ENCODE peak calls at places on chromosome 10, in four cellular contexts. S is IMR-90, A is K562, Z is A549. I is an unnamed sample.

GRCh38 chr10:102133373-102134195 is 744 bp downstream of the PPRC1 start:
- DNase-seq in Z (peak), S (peak), A (peak), I (peak)

GRCh38 chr10:86350897-86351296 is 15.7 kb downstream of the GRID1 start:
- DNase-seq in S (no peak), A (no peak), Z (no peak), I (no peak)

GRCh38 chr10:116743266-116744064 is 1.1 kb upstream of the HSPA12A start:
- DNase-seq in A (no peak), Z (no peak), S (no peak), I (no peak)

GRCh38 chr10:23291551-23292334 is 52.9 kb downstream of the C10orf67 start:
- DNase-seq in A (no peak), Z (no peak), S (no peak), I (no peak)

GRCh38 chr10:94314913-94315545 is 47.7 kb downstream of the NOC3L start:
- DNase-seq in A (no peak), Z (no peak), S (peak), I (peak)

GRCh38 chr10:35855155-35855947 is 213.3 kb upstream of the FZD8 start:
- DNase-seq in Z (no peak), A (no peak), S (no peak), I (no peak)

GRCh38 chr10:43086321-43086942 is 9.6 kb downstream of the RET start:
- DNase-seq in S (no peak), Z (no peak), A (no peak), I (no peak)

GRCh38 chr10:50622497-50623298 is 1.1 kb downstream of the SGMS1 start:
- DNase-seq in S (peak), Z (peak), A (peak), I (no peak)

GRCh38 chr10:6669269-6669859 is 89.3 kb upstream of the PRKCQ start:
- DNase-seq in S (peak), A (peak), Z (peak), I (peak)

GRCh38 chr10:48493083-48493871 is 111.6 kb downstream of the ARHGAP22 start:
- DNase-seq in Z (no peak), S (no peak), A (no peak), I (no peak)

GRCh38 chr10:69515699-69516547 is 57.3 kb downstream of the NEUROG3 start:
- DNase-seq in S (peak), Z (peak), A (peak), I (peak)

GRCh38 chr10:106836923-106837322 is 327.6 kb downstream of the SORCS1 start:
- DNase-seq in S (no peak), A (no peak), Z (no peak), I (no peak)

GRCh38 chr10:51924359-51924758 is 225.0 kb upstream of the CSTF2T start:
- DNase-seq in S (no peak), A (no peak), Z (no peak), I (no peak)

GRCh38 chr10:92242910-92243671 is 47.8 kb downstream of the CPEB3 start:
- DNase-seq in Z (no peak), A (peak), S (peak), I (peak)

GRCh38 chr10:132058111-132058745 is 7.5 kb upstream of the JAKMIP3 start:
- DNase-seq in S (no peak), A (no peak), Z (no peak), I (no peak)

GRCh38 chr10:123301077-123301875 is 147.1 kb downstream of the BUB3 start:
- DNase-seq in A (no peak), Z (peak), S (no peak), I (no peak)

GRCh38 chr10:70544431-70545340 is 57.9 kb downstream of the PRF1 start:
- DNase-seq in Z (no peak), A (no peak), S (no peak), I (peak)

GRCh38 chr10:84308481-84309304 is 19.7 kb upstream of the CCSER2 start:
- DNase-seq in A (no peak), S (peak), Z (no peak), I (no peak)

GRCh38 chr10:102648889-102649752 is 4.8 kb downstream of the TRIM8 start:
- DNase-seq in A (no peak), S (no peak), Z (no peak), I (no peak)

GRCh38 chr10:25875555-25876165 is 58.4 kb upstream of the MYO3A start:
- DNase-seq in Z (peak), S (peak), A (peak), I (peak)

GRCh38 chr10:71900441-71901180 is 49.6 kb upstream of the PSAP start:
- DNase-seq in A (no peak), Z (no peak), S (no peak), I (no peak)

GRCh38 chr10:90982406-90983008 is 61.6 kb upstream of the ANKRD1 start:
- DNase-seq in A (no peak), Z (no peak), S (no peak), I (peak)

GRCh38 chr10:97138174-97138573 is 47.6 kb downstream of the SLIT1 start:
- DNase-seq in A (peak), S (no peak), Z (peak), I (peak)

GRCh38 chr10:490256-490655 is 199.2 kb downstream of the DIP2C start:
- DNase-seq in Z (no peak), S (peak), A (no peak), I (no peak)

GRCh38 chr10:118798186-118798811 is 43.5 kb upstream of the CACUL1 start:
- DNase-seq in A (no peak), S (no peak), Z (peak), I (no peak)

GRCh38 chr10:132383026-132383565 is 13.9 kb upstream of the PWWP2B start:
- DNase-seq in S (no peak), A (no peak), Z (no peak), I (no peak)

GRCh38 chr10:17144757-17145156 is 15.1 kb upstream of the CUBN start:
- DNase-seq in A (no peak), S (peak), Z (no peak), I (no peak)

GRCh38 chr10:124339951-124340760 is 78.6 kb downstream of the OAT start:
- DNase-seq in Z (no peak), A (no peak), S (peak), I (no peak)

GRCh38 chr10:16361086-16361485 is 75.7 kb upstream of the PTER start:
- DNase-seq in Z (no peak), A (no peak), S (no peak), I (no peak)

GRCh38 chr10:98664329-98665042 is 217.8 kb upstream of the HPS1 start:
- DNase-seq in S (peak), Z (peak), A (peak), I (peak)

GRCh38 chr10:43057831-43058340 is 19.0 kb upstream of the RET start:
- DNase-seq in A (no peak), S (no peak), Z (no peak), I (no peak)

GRCh38 chr10:26199841-26200240 is 16.7 kb upstream of the GAD2 start:
- DNase-seq in Z (no peak), A (no peak), S (no peak), I (no peak)

GRCh38 chr10:48890904-48891839 is 48.5 kb downstream of the LRRC18 start:
- DNase-seq in A (no peak), S (no peak), Z (no peak), I (no peak)

GRCh38 chr10:118918116-118918515 is 111.4 kb upstream of the NANOS1 start:
- DNase-seq in Z (no peak), S (no peak), A (no peak), I (no peak)

GRCh38 chr10:91691981-91692380 is 59.1 kb upstream of the PPP1R3C start:
- DNase-seq in S (no peak), A (no peak), Z (no peak), I (no peak)

GRCh38 chr10:45418859-45419672 is 45.0 kb downstream of the ALOX5 start:
- DNase-seq in Z (no peak), S (peak), A (no peak), I (peak)

GRCh38 chr10:45421231-45422097 is 47.4 kb downstream of the ALOX5 start:
- DNase-seq in A (no peak), S (no peak), Z (no peak), I (no peak)

GRCh38 chr10:45422207-45422606 is 48.2 kb downstream of the ALOX5 start:
- DNase-seq in S (no peak), Z (no peak), A (no peak), I (no peak)

GRCh38 chr10:45419673-45420020 is 45.6 kb downstream of the ALOX5 start:
- DNase-seq in A (no peak), Z (no peak), S (no peak), I (no peak)

DNA sequence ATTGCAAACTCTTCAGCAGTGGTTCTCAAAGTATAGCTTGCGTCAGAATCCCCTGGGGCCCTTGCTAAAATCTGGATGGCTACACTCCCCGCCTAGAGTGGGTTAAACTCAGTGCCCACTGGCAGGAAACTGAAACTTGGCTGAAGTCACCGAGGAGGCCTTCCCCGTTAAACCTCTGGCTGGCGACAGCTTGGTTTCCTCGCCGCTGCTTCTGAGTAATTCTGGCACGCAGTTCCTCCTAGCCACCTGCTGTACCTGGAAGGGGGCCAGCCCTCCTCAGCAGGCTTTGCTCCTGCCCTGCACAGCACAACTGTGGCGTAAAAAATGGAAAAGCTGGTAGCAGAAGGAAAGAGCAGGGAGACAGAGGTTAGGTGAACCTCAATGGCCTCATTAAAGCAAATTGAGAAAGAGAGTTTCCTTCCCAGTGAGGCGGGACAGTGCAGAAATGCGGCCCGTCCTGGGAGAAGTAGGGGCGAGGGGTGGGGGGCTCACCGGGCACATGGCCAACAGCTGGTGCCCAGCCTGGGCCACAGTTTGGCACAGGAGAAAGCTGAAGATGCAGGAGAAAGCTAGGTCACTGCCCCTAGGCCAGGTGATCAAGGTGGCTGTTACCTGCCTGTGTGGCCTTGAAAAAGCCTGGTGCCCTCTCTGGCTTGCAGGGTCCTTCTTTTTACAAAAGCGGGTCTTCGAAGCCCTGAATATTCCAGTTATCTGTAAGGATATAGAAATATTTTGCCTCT is 46.6 kb downstream of the ALOX5 start:
- DNase-seq in A (no peak), S (peak), Z (no peak), I (no peak)
- TF ChIP-seq MAZ in A (no peak), S (no peak), Z (no peak), I (no peak)

GRCh38 chr10:14087585-14087984 is 243.1 kb downstream of the FRMD4A start:
- DNase-seq in A (no peak), Z (no peak), S (peak), I (no peak)
- TF ChIP-seq MAZ in A (no peak), Z (no peak), S (no peak), I (no peak)

GRCh38 chr10:79927111-79927828 is 21.6 kb downstream of the SFTPD start:
- DNase-seq in A (peak), Z (no peak), S (no peak), I (peak)

GRCh38 chr10:79926037-79926436 is 22.9 kb downstream of the SFTPD start:
- DNase-seq in S (no peak), Z (no peak), A (peak), I (no peak)

GRCh38 chr10:79930267-79930666 is 18.6 kb downstream of the SFTPD start:
- DNase-seq in Z (no peak), S (no peak), A (no peak), I (no peak)

GRCh38 chr10:79929409-79929904 is 19.4 kb downstream of the SFTPD start:
- DNase-seq in S (peak), A (peak), Z (peak), I (peak)

GRCh38 chr10:79928028-79928583 is 20.8 kb downstream of the SFTPD start:
- DNase-seq in S (no peak), Z (no peak), A (peak), I (no peak)
- TF ChIP-seq MAZ in S (no peak), Z (no peak), A (no peak), I (no peak)

GRCh38 chr10:75466016-75466415 is 34.6 kb downstream of the LRMDA start:
- DNase-seq in Z (no peak), S (no peak), A (no peak), I (no peak)

GRCh38 chr10:75469018-75469616 is 37.7 kb downstream of the LRMDA start:
- DNase-seq in Z (peak), S (peak), A (no peak), I (peak)

GRCh38 chr10:75470901-75471300 is 39.5 kb downstream of the LRMDA start:
- DNase-seq in S (no peak), A (no peak), Z (no peak), I (no peak)

GRCh38 chr10:75466886-75467285 is 35.5 kb downstream of the LRMDA start:
- DNase-seq in A (no peak), S (no peak), Z (no peak), I (no peak)

DNA sequence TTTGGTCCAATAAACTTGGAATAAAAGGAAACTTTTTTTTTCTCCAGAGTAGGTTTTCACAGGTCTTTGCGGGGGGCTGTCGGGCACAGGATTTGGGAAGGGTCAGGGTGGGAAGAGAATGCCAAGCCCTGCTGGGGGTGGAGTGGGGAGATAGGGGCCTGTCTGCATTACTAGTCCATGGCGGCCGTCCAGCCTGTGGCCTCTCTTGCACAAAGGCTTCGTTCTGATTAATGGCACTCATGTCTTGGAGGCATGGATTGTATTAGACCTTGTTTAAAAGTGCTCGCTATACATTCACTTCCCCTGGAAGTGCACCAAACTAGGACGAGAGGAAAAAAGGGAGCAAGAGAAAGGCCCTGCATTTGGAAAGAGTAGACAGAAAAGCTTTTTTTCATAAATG is 37.2 kb downstream of the LRMDA start:
- DNase-seq in S (no peak), Z (no peak), A (no peak), I (no peak)
- TF ChIP-seq MAZ in S (no peak), Z (no peak), A (no peak), I (no peak)

GRCh38 chr10:1576467-1577259 is 160.7 kb downstream of the ADARB2 start:
- DNase-seq in Z (no peak), S (no peak), A (no peak), I (no peak)

GRCh38 chr10:1573981-1574380 is 163.3 kb downstream of the ADARB2 start:
- DNase-seq in S (no peak), A (no peak), Z (no peak), I (no peak)

GRCh38 chr10:1573334-1573969 is 163.9 kb downstream of the ADARB2 start:
- DNase-seq in Z (no peak), A (no peak), S (no peak), I (no peak)

GRCh38 chr10:1575481-1576244 is 161.7 kb downstream of the ADARB2 start:
- DNase-seq in S (no peak), A (no peak), Z (no peak), I (no peak)

GRCh38 chr10:1574719-1575118 is 162.6 kb downstream of the ADARB2 start:
- DNase-seq in Z (no peak), S (no peak), A (no peak), I (no peak)
- TF ChIP-seq MAZ in Z (no peak), S (no peak), A (no peak), I (no peak)

DNA sequence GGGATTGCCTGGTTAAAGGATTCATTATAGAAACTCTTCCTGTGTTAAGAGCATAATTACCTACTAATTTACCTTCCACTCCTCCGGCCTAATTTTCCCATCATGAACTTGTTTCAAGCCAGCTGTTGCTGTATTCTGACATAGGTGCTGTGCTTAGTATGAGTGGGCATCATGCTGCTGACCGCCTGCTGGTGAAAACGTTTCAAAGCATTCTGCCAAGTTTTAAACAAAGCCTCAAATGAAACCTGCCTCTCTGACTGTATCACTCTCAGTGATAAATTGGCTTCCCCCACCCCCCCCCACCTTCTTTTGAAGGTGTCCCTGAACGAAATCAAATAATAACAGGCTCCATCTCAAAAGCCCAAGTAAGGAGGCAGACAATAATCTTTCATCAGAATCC is 47.9 kb upstream of the KCNMA1 start:
- DNase-seq in Z (no peak), A (no peak), S (no peak), I (no peak)
- TF ChIP-seq MAZ in Z (no peak), A (no peak), S (no peak), I (no peak)

GRCh38 chr10:79241990-79242619 is 105.2 kb upstream of the PPIF start:
- DNase-seq in Z (no peak), S (peak), A (peak), I (no peak)
- TF ChIP-seq MAZ in Z (no peak), S (peak), A (no peak), I (no peak)

I was measured in HepG2.